ENCODE peak calls at places on chromosomes 3 and 15, in ten cellular contexts. One of them, this sample, is unnamed.

GRCh38 chr3:188469228-188469885 is 315.4 kb downstream of the LPP start:
- DNase-seq in vagina: no peak
- DNase-seq in prostate gland: no peak
- DNase-seq in breast epithelium: no peak
- DNase-seq in HCT116: no peak
- DNase-seq in suprapubic skin: peak; percentile 78
- DNase-seq in SK-N-SH: no peak
- DNase-seq in stomach: no peak
- DNase-seq in GM23338: no peak
- DNase-seq in upper lobe of left lung: no peak
- DNase-seq in this sample: no peak

GRCh38 chr3:181791380-181791779 is 79.7 kb downstream of the SOX2 start:
- DNase-seq in upper lobe of left lung: no peak
- DNase-seq in suprapubic skin: no peak
- DNase-seq in GM23338: no peak
- DNase-seq in breast epithelium: no peak
- DNase-seq in HCT116: no peak
- DNase-seq in stomach: no peak
- DNase-seq in SK-N-SH: no peak
- DNase-seq in prostate gland: no peak
- DNase-seq in vagina: no peak
- DNase-seq in this sample: no peak

GRCh38 chr15:94206463-94207167 is 24.7 kb upstream of the MCTP2 start:
- DNase-seq in HCT116: no peak
- DNase-seq in stomach: no peak
- DNase-seq in upper lobe of left lung: peak; percentile 50
- DNase-seq in GM23338: no peak
- DNase-seq in vagina: no peak
- DNase-seq in prostate gland: peak; percentile 28
- DNase-seq in breast epithelium: no peak
- DNase-seq in SK-N-SH: no peak
- DNase-seq in suprapubic skin: no peak
- DNase-seq in this sample: no peak

GRCh38 chr3:194879126-194879887 is 193.6 kb downstream of the FAM43A start:
- DNase-seq in HCT116: no peak
- DNase-seq in prostate gland: no peak
- DNase-seq in vagina: peak; percentile 16
- DNase-seq in upper lobe of left lung: no peak
- DNase-seq in stomach: no peak
- DNase-seq in breast epithelium: no peak
- DNase-seq in suprapubic skin: peak; percentile 48
- DNase-seq in SK-N-SH: no peak
- DNase-seq in GM23338: no peak
- DNase-seq in this sample: no peak

GRCh38 chr15:41832875-41833274 is 5.0 kb downstream of the JMJD7 start:
- DNase-seq in breast epithelium: no peak
- DNase-seq in prostate gland: peak; percentile 86
- DNase-seq in GM23338: no peak
- DNase-seq in HCT116: no peak
- DNase-seq in suprapubic skin: no peak
- DNase-seq in vagina: no peak
- DNase-seq in upper lobe of left lung: peak; percentile 78
- DNase-seq in stomach: peak; percentile 48
- DNase-seq in SK-N-SH: no peak
- DNase-seq in this sample: no peak

GRCh38 chr3:172177046-172177445 is 137.7 kb downstream of the FNDC3B start:
- DNase-seq in upper lobe of left lung: no peak
- DNase-seq in HCT116: no peak
- DNase-seq in SK-N-SH: no peak
- DNase-seq in stomach: no peak
- DNase-seq in prostate gland: no peak
- DNase-seq in vagina: no peak
- DNase-seq in suprapubic skin: no peak
- DNase-seq in GM23338: no peak
- DNase-seq in breast epithelium: no peak
- DNase-seq in this sample: no peak

GRCh38 chr15:68921926-68922325 is 8.4 kb upstream of the SPESP1 start:
- DNase-seq in prostate gland: no peak
- DNase-seq in vagina: no peak
- DNase-seq in stomach: no peak
- DNase-seq in SK-N-SH: no peak
- DNase-seq in suprapubic skin: no peak
- DNase-seq in upper lobe of left lung: no peak
- DNase-seq in breast epithelium: no peak
- DNase-seq in HCT116: no peak
- DNase-seq in GM23338: no peak
- DNase-seq in this sample: no peak

GRCh38 chr3:81352867-81353266 is 408.6 kb downstream of the GBE1 start:
- DNase-seq in prostate gland: no peak
- DNase-seq in stomach: no peak
- DNase-seq in suprapubic skin: no peak
- DNase-seq in SK-N-SH: no peak
- DNase-seq in upper lobe of left lung: no peak
- DNase-seq in GM23338: peak; percentile 64
- DNase-seq in vagina: no peak
- DNase-seq in HCT116: peak; percentile 13
- DNase-seq in breast epithelium: no peak
- DNase-seq in this sample: no peak

GRCh38 chr3:110344487-110344886 is 727.1 kb upstream of the NECTIN3 start:
- DNase-seq in stomach: no peak
- DNase-seq in upper lobe of left lung: no peak
- DNase-seq in GM23338: no peak
- DNase-seq in SK-N-SH: no peak
- DNase-seq in HCT116: no peak
- DNase-seq in suprapubic skin: no peak
- DNase-seq in prostate gland: no peak
- DNase-seq in vagina: no peak
- DNase-seq in breast epithelium: no peak
- DNase-seq in this sample: no peak
- H3K4me1 ChIP-seq in stomach: no peaks in the 10 kb centered on the region
- H3K4me1 ChIP-seq in upper lobe of left lung: no peaks in the 10 kb centered on the region
- H3K4me1 ChIP-seq in GM23338: no peaks in the 10 kb centered on the region
- H3K4me1 ChIP-seq in SK-N-SH: peaks cover 6% of the 10 kb centered on the region
- H3K4me1 ChIP-seq in HCT116: peaks cover 18% of the 10 kb centered on the region
- H3K4me1 ChIP-seq in suprapubic skin: no peaks in the 10 kb centered on the region
- H3K4me1 ChIP-seq in prostate gland: no peaks in the 10 kb centered on the region
- H3K4me1 ChIP-seq in vagina: no peaks in the 10 kb centered on the region
- H3K4me1 ChIP-seq in breast epithelium: no peaks in the 10 kb centered on the region
- H3K4me1 ChIP-seq in this sample: peaks cover 14% of the 10 kb centered on the region

DNA sequence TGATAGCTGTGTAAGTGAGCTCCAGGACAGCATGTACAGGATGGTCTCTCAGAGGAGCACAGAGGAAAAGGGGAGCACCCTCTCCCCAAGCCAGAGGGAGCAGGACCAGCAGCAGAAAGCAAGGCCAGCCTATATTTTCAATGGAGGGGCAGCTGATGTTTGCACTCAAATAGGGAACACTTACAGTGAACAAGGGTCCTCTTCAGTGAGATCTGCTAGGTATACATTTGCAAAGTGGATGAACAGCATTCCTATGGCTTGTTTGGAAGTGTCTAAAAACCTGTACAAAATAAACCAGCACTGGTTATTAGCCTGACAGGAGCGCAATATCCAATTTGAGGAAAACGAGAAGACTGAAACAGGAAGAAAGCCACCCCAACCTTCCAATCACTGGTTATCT is 17.6 kb upstream of the MUSTN1 start:
- DNase-seq in SK-N-SH: no peak
- DNase-seq in vagina: no peak
- DNase-seq in prostate gland: no peak
- DNase-seq in GM23338: no peak
- DNase-seq in HCT116: no peak
- DNase-seq in upper lobe of left lung: no peak
- DNase-seq in stomach: no peak
- DNase-seq in suprapubic skin: no peak
- DNase-seq in breast epithelium: no peak
- DNase-seq in this sample: no peak
- TF ChIP-seq POLR2AphosphoS5 in SK-N-SH: no peak
- TF ChIP-seq POLR2AphosphoS5 in vagina: no peak
- TF ChIP-seq POLR2AphosphoS5 in prostate gland: no peak
- TF ChIP-seq POLR2AphosphoS5 in GM23338: no peak
- TF ChIP-seq POLR2AphosphoS5 in HCT116: no peak
- TF ChIP-seq POLR2AphosphoS5 in upper lobe of left lung: no peak
- TF ChIP-seq POLR2AphosphoS5 in stomach: no peak
- TF ChIP-seq POLR2AphosphoS5 in suprapubic skin: no peak
- TF ChIP-seq POLR2AphosphoS5 in breast epithelium: no peak
- TF ChIP-seq POLR2AphosphoS5 in this sample: no peak

GRCh38 chr3:180680097-180680430 is 775 bp upstream of the CCDC39 start:
- DNase-seq in stomach: no peak
- DNase-seq in prostate gland: peak; percentile 13
- DNase-seq in vagina: no peak
- DNase-seq in HCT116: no peak
- DNase-seq in breast epithelium: no peak
- DNase-seq in GM23338: peak; percentile 71
- DNase-seq in upper lobe of left lung: peak; percentile 42
- DNase-seq in SK-N-SH: peak; percentile 38
- DNase-seq in suprapubic skin: no peak
- DNase-seq in this sample: no peak
- TF ChIP-seq CTCF in stomach: no peak
- TF ChIP-seq CTCF in prostate gland: peak; percentile 14
- TF ChIP-seq CTCF in vagina: no peak
- TF ChIP-seq CTCF in HCT116: peak; percentile 21
- TF ChIP-seq CTCF in breast epithelium: no peak
- TF ChIP-seq CTCF in GM23338: peak; percentile 97
- TF ChIP-seq CTCF in upper lobe of left lung: peak; percentile 26
- TF ChIP-seq CTCF in SK-N-SH: peak; percentile 67
- TF ChIP-seq CTCF in suprapubic skin: no peak
- TF ChIP-seq CTCF in this sample: no peak

GRCh38 chr3:129006864-129007263 is 5.8 kb downstream of the EFCC1 start:
- DNase-seq in suprapubic skin: no peak
- DNase-seq in HCT116: no peak
- DNase-seq in SK-N-SH: no peak
- DNase-seq in prostate gland: no peak
- DNase-seq in GM23338: no peak
- DNase-seq in breast epithelium: no peak
- DNase-seq in stomach: no peak
- DNase-seq in vagina: no peak
- DNase-seq in upper lobe of left lung: no peak
- DNase-seq in this sample: no peak
- H3K4me1 ChIP-seq in suprapubic skin: peaks cover 40% of the 10 kb centered on the region
- H3K4me1 ChIP-seq in HCT116: peaks cover 18% of the 10 kb centered on the region
- H3K4me1 ChIP-seq in SK-N-SH: no peaks in the 10 kb centered on the region
- H3K4me1 ChIP-seq in prostate gland: peaks cover 4% of the 10 kb centered on the region
- H3K4me1 ChIP-seq in GM23338: no peaks in the 10 kb centered on the region
- H3K4me1 ChIP-seq in breast epithelium: no peaks in the 10 kb centered on the region
- H3K4me1 ChIP-seq in stomach: peaks cover 45% of the 10 kb centered on the region
- H3K4me1 ChIP-seq in vagina: peaks cover 33% of the 10 kb centered on the region
- H3K4me1 ChIP-seq in upper lobe of left lung: peaks cover 40% of the 10 kb centered on the region
- H3K4me1 ChIP-seq in this sample: peaks cover 24% of the 10 kb centered on the region